ENCODE peak calls at places on chromosomes 2 and 18, in seven cellular contexts. Y is stimulated activated naive B cell treated with anti-CD40 and anti-IgM and Interleukin-4, amounts not matched to agents 10 μg/mL and 1 μg/mL and 100 μg/mL, for 72 hours; W is Kasumi-1; T is H54; I is endothelial cell; A is stimulated activated CD8-positive, alpha-beta memory T cell treated with anti-CD3 and anti-CD28 coated beads, Interleukin-4, amount 100 ng/mL, for 1 hour; O is stimulated activated CD4-positive, alpha-beta T cell treated with anti-CD3 and anti-CD28 coated beads, Interleukin-2, amount 100 ng/mL, for 24 hours. V is an unnamed sample.

GRCh38 chr2:196846295-196846694 is 37.1 kb upstream of the C2orf66 start:
- DNase-seq in Y (no peak), W (no peak), T (no peak), I (no peak), A (no peak), O (no peak), V (no peak)

GRCh38 chr2:8570637-8571036 is 111.2 kb upstream of the ID2 start:
- DNase-seq in Y (no peak), W (no peak), T (no peak), I (no peak), A (no peak), O (no peak), V (no peak)

GRCh38 chr2:28979576-28980366 is 1.3 kb upstream of the TOGARAM2 start:
- DNase-seq in Y (no peak), W (no peak), T (no peak), I (no peak), A (no peak), O (no peak), V (no peak)

GRCh38 chr2:42086500-42086953 is 38.7 kb downstream of the PKDCC start:
- DNase-seq in Y (no peak), W (peak), T (peak), I (peak), A (no peak), O (peak), V (no peak)

GRCh38 chr2:26691881-26692813 is at the start of gene KCNK3:
- DNase-seq in Y (no peak), W (no peak), T (peak), I (peak), A (no peak), O (peak), V (peak)

GRCh38 chr2:127085260-127085666 is 21.7 kb downstream of the BIN1 start:
- DNase-seq in Y (peak), W (peak), T (no peak), I (no peak), A (no peak), O (peak), V (no peak)

GRCh38 chr2:120818441-120818920 is 82.8 kb downstream of the GLI2 start:
- DNase-seq in Y (no peak), W (no peak), T (peak), I (no peak), A (no peak), O (no peak), V (no peak)

GRCh38 chr2:111938392-111938791 is 40.0 kb downstream of the MERTK start:
- DNase-seq in Y (no peak), W (no peak), T (no peak), I (no peak), A (no peak), O (no peak), V (no peak)

GRCh38 chr2:6372317-6372903 is 493.3 kb downstream of the CMPK2 start:
- DNase-seq in Y (no peak), W (no peak), T (no peak), I (no peak), A (no peak), O (no peak), V (no peak)

GRCh38 chr18:44036500-44036899 is 644.2 kb upstream of the SETBP1 start:
- DNase-seq in Y (no peak), W (no peak), T (no peak), I (no peak), A (no peak), O (no peak), V (no peak)

GRCh38 chr18:59013744-59014143 is 125.9 kb upstream of the SEC11C start:
- DNase-seq in Y (no peak), W (no peak), T (no peak), I (no peak), A (no peak), O (no peak), V (no peak)

GRCh38 chr2:134396493-134396892 is 142.6 kb downstream of the MGAT5 start:
- DNase-seq in Y (no peak), W (no peak), T (no peak), I (no peak), A (no peak), O (no peak), V (no peak)

GRCh38 chr2:160613466-160614153 is 120.0 kb upstream of the RBMS1 start:
- DNase-seq in Y (no peak), W (peak), T (no peak), I (no peak), A (no peak), O (no peak), V (no peak)

GRCh38 chr2:97966545-97967215 is 29.1 kb downstream of the TMEM131 start:
- DNase-seq in Y (no peak), W (no peak), T (no peak), I (no peak), A (no peak), O (no peak), V (no peak)

GRCh38 chr2:172906401-172906811 is 169.2 kb upstream of the MAP3K20 start:
- DNase-seq in Y (no peak), W (no peak), T (no peak), I (no peak), A (no peak), O (no peak), V (no peak)

GRCh38 chr2:170314744-170315447 is 136.9 kb downstream of the MYO3B start:
- DNase-seq in Y (no peak), W (no peak), T (no peak), I (no peak), A (no peak), O (no peak), V (no peak)

GRCh38 chr2:54767921-54768320 is 44.5 kb downstream of the EML6 start:
- DNase-seq in Y (no peak), W (no peak), T (no peak), I (no peak), A (no peak), O (no peak), V (no peak)